ENCODE peak calls at places on chromosomes 11 and 22, in eight cellular contexts. G is Peyer's patch, W is adrenal gland, U is body of pancreas, S is IMR-90, N is HCT116, K is testis, Q is spleen. R is an unnamed sample. For H3K27me3, the result is how much of the 10 kb centered on the place peaks cover.

GRCh38 chr11:121802542-121802941 is 313.5 kb downstream of the BLID start:
- DNase-seq in G (no peak), W (no peak), U (no peak), S (peak), N (no peak), K (peak), Q (no peak), R (no peak)

GRCh38 chr22:29200901-29201300 is 4.8 kb upstream of the EMID1 start:
- DNase-seq in G (no peak), W (no peak), U (no peak), S (no peak), N (no peak), K (no peak), Q (no peak), R (no peak)

GRCh38 chr22:37870273-37870672 is 21.1 kb downstream of the EIF3L start:
- DNase-seq in G (no peak), W (no peak), U (peak), S (peak), N (no peak), K (no peak), Q (no peak), R (no peak)

GRCh38 chr22:49092751-49093150 is 734.9 kb downstream of the BRD1 start:
- DNase-seq in G (no peak), W (no peak), U (no peak), S (no peak), N (no peak), K (no peak), Q (peak), R (no peak)

GRCh38 chr22:46788426-46789168 is 26.1 kb downstream of the TBC1D22A start:
- DNase-seq in G (peak), W (no peak), U (no peak), S (no peak), N (no peak), K (no peak), Q (no peak), R (no peak)

GRCh38 chr11:78583889-78584288 is 9.2 kb upstream of the NARS2 start:
- DNase-seq in G (no peak), W (no peak), U (no peak), S (no peak), N (no peak), K (no peak), Q (no peak), R (no peak)

GRCh38 chr11:64537876-64538275 is 53.1 kb upstream of the SLC22A12 start:
- DNase-seq in G (peak), W (peak), U (no peak), S (no peak), N (no peak), K (no peak), Q (no peak), R (no peak)

GRCh38 chr11:70836071-70836470 is 416.3 kb downstream of the SHANK2 start:
- DNase-seq in G (no peak), W (no peak), U (no peak), S (no peak), N (no peak), K (no peak), Q (no peak), R (no peak)

GRCh38 chr11:120054016-120054752 is 83.7 kb downstream of the TRIM29 start:
- DNase-seq in G (peak), W (no peak), U (no peak), S (no peak), N (no peak), K (no peak), Q (no peak), R (no peak)

GRCh38 chr11:118046051-118046963 is 30.6 kb upstream of the TMPRSS4 start:
- DNase-seq in G (peak), W (no peak), U (no peak), S (no peak), N (no peak), K (no peak), Q (no peak), R (no peak)

GRCh38 chr11:30760341-30760740 is 174.2 kb upstream of the MPPED2 start:
- DNase-seq in G (no peak), W (no peak), U (no peak), S (peak), N (no peak), K (no peak), Q (no peak), R (no peak)

GRCh38 chr11:32511926-32512325 is 71.7 kb upstream of the EIF3M start:
- DNase-seq in G (no peak), W (no peak), U (no peak), S (no peak), N (no peak), K (no peak), Q (no peak), R (no peak)

GRCh38 chr11:36619502-36619901 is 21.5 kb upstream of the RAG2 start:
- DNase-seq in G (no peak), W (no peak), U (no peak), S (no peak), N (no peak), K (no peak), Q (no peak), R (no peak)

GRCh38 chr22:50569041-50569459 is 6.3 kb upstream of the SYCE3 start:
- DNase-seq in G (peak), W (no peak), U (peak), S (no peak), N (no peak), K (no peak), Q (no peak), R (peak)

GRCh38 chr11:3615998-3616397 is 25.8 kb downstream of the ART5 start:
- DNase-seq in G (peak), W (no peak), U (no peak), S (no peak), N (no peak), K (no peak), Q (peak), R (peak)

GRCh38 chr11:118975771-118976709 is 4.5 kb downstream of the FOXR1 start:
- DNase-seq in G (no peak), W (no peak), U (no peak), S (no peak), N (no peak), K (no peak), Q (no peak), R (no peak)

GRCh38 chr11:13376838-13377237 is 86.2 kb downstream of the BTBD10 start:
- DNase-seq in G (no peak), W (no peak), U (no peak), S (no peak), N (no peak), K (no peak), Q (no peak), R (no peak)

GRCh38 chr22:37019309-37020191 is at the start of the genes MPST and TST:
- DNase-seq in G (peak), W (peak), U (peak), S (peak), N (no peak), K (peak), Q (peak), R (peak)

GRCh38 chr22:36180038-36180880 is 19.7 kb upstream of the APOL3 start:
- DNase-seq in G (peak), W (peak), U (peak), S (peak), N (peak), K (peak), Q (peak), R (peak)

GRCh38 chr22:21029486-21030025 is 2.8 kb downstream of the SLC7A4 start:
- DNase-seq in G (no peak), W (no peak), U (no peak), S (no peak), N (no peak), K (no peak), Q (no peak), R (no peak)
- H3K27me3 ChIP-seq in G (under half), W (under half), U (under half), S (under half), N (under half), K (under half), Q (under half), R (under half)

GRCh38 chr22:17063372-17064106 is 21.3 kb upstream of the IL17RA start:
- DNase-seq in G (peak), W (no peak), U (no peak), S (no peak), N (no peak), K (peak), Q (no peak), R (peak)
- TF ChIP-seq CTCF in G (no peak), W (no peak), U (no peak), S (no peak), N (no peak), K (no peak), Q (no peak), R (no peak)

GRCh38 chr11:406796-407650 is 7.8 kb downstream of the SIGIRR start:
- DNase-seq in G (peak), W (peak), U (peak), S (peak), N (peak), K (peak), Q (peak), R (peak)
- TF ChIP-seq POLR2A in G (no peak), W (no peak), U (no peak), S (no peak), N (peak), K (no peak), Q (no peak), R (peak)

DNA sequence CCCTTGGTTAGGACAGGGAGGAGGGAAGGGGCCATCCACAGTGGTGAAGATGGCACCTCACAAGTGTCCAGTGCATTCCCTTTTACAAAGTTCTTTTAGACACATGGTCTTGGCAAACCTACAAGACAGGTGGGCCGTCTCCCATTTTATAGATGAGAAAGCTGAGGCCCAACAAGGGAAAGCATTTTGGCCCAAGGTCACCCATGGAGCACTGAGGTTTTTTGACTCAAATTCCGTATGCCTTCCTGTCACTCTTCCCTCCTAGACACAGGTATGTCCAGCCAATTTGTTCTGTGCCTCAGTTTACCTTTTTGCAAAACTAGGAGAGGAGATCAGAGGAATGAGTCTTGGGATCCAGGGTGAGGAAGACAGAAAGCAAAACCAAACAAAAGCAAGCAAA is 1.2 kb downstream of the C1QTNF4 start:
- DNase-seq in G (no peak), W (no peak), U (no peak), S (no peak), N (no peak), K (no peak), Q (peak), R (no peak)
- H3K27me3 ChIP-seq in G (under half), W (under half), U (under half), S (half or more), N (under half), K (under half), Q (under half), R (under half)

DNA sequence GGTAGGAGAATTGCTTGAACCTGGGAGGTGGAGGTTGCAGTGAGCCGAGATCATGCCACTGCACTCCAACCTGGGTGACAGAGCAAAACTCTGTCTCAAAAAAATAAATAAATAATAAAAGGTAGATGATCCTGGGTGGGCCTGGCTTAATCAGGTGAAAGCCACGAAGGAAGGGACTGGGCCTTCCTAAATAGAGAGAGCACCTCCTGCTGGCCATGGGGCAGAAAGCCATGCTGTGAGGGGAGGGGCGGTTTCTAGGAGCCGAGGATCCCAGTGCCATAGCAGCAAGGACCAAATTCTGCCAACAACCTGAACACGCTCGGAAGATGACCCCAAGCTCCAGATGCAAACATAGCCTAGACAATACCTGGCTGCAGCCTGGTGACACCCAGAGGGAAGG is 24.5 kb upstream of the DGKZ start:
- DNase-seq in G (no peak), W (no peak), U (peak), S (peak), N (peak), K (no peak), Q (no peak), R (no peak)
- TF ChIP-seq CTCF in G (no peak), W (peak), U (peak), S (peak), N (peak), K (no peak), Q (no peak), R (no peak)

DNA sequence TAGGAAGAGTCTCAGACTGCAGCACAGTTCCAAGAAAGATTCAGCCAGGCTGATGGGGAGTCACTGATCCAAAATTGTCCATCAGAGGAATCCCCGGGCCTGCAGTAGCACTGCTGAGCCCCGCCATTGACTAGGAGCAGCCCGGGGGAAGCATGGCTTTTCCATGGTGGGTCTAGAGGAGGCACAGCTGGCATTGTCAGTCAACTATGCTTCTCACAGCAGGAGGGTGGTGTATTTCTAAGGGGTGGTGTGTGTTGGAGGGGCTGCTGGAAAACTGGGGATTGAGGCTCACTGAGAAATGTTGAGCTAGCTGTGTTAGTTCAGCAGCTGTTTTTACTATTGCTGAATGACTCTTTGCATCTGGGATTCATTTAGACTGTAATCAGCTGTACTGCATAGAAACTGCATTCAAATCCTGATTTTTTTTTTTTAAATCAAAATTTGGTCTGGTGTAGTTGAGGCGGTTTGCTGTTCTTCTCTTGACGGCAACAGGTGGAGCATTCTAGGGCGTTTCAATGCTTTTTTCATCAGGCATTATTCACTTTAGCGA is 5.6 kb downstream of the DDX10 start:
- DNase-seq in G (no peak), W (no peak), U (no peak), S (no peak), N (no peak), K (no peak), Q (no peak), R (no peak)
- TF ChIP-seq POLR2A in G (no peak), W (no peak), U (no peak), S (no peak), N (no peak), K (no peak), Q (no peak), R (no peak)